ENCODE peak calls at places on chromosomes 13 and 19, in eight cellular contexts. One of them, this sample, is unnamed.

GRCh38 chr19:51144482-51145045 is 2.5 kb downstream of the SIGLEC7 start:
- DNase-seq in GM13976: no peak
- DNase-seq in SW 1271: no peak
- DNase-seq in astrocyte: no peak
- DNase-seq in NCI-H1436: no peak
- DNase-seq in Karpas-422: no peak
- DNase-seq in heart right ventricle: no peak
- DNase-seq in progenitor cell of endocrine pancreas: no peak
- DNase-seq in this sample: no peak

GRCh38 chr19:1773173-1773572 is 19.9 kb downstream of the ONECUT3 start:
- DNase-seq in GM13976: no peak
- DNase-seq in SW 1271: no peak
- DNase-seq in astrocyte: peak; percentile 82
- DNase-seq in NCI-H1436: no peak
- DNase-seq in Karpas-422: no peak
- DNase-seq in heart right ventricle: no peak
- DNase-seq in progenitor cell of endocrine pancreas: no peak
- DNase-seq in this sample: peak; percentile 17

GRCh38 chr13:113649212-113649611 is 8.8 kb downstream of the ATP4B start:
- DNase-seq in GM13976: no peak
- DNase-seq in SW 1271: no peak
- DNase-seq in astrocyte: no peak
- DNase-seq in NCI-H1436: no peak
- DNase-seq in Karpas-422: no peak
- DNase-seq in heart right ventricle: no peak
- DNase-seq in progenitor cell of endocrine pancreas: no peak
- DNase-seq in this sample: no peak

GRCh38 chr13:37648604-37649003 is 50.0 kb upstream of the POSTN start:
- DNase-seq in GM13976: no peak
- DNase-seq in SW 1271: no peak
- DNase-seq in astrocyte: peak; percentile 83
- DNase-seq in NCI-H1436: no peak
- DNase-seq in Karpas-422: no peak
- DNase-seq in heart right ventricle: no peak
- DNase-seq in progenitor cell of endocrine pancreas: no peak
- DNase-seq in this sample: peak; percentile 48

GRCh38 chr19:39554701-39555311 is 14.8 kb upstream of the EID2 start:
- DNase-seq in GM13976: no peak
- DNase-seq in SW 1271: no peak
- DNase-seq in astrocyte: no peak
- DNase-seq in NCI-H1436: no peak
- DNase-seq in Karpas-422: no peak
- DNase-seq in heart right ventricle: no peak
- DNase-seq in progenitor cell of endocrine pancreas: no peak
- DNase-seq in this sample: no peak

GRCh38 chr19:11373166-11373884 is 1.1 kb upstream of the SWSAP1 start:
- DNase-seq in GM13976: no peak
- DNase-seq in SW 1271: no peak
- DNase-seq in astrocyte: peak; percentile 25
- DNase-seq in NCI-H1436: peak; percentile 87
- DNase-seq in Karpas-422: peak; percentile 51
- DNase-seq in heart right ventricle: no peak
- DNase-seq in progenitor cell of endocrine pancreas: peak; percentile 37
- DNase-seq in this sample: no peak

GRCh38 chr13:27588405-27588804 is 31.9 kb downstream of the LNX2 start:
- DNase-seq in GM13976: no peak
- DNase-seq in SW 1271: no peak
- DNase-seq in astrocyte: no peak
- DNase-seq in NCI-H1436: no peak
- DNase-seq in Karpas-422: no peak
- DNase-seq in heart right ventricle: no peak
- DNase-seq in progenitor cell of endocrine pancreas: no peak
- DNase-seq in this sample: no peak

GRCh38 chr19:2478324-2478755 is 2.4 kb downstream of the GADD45B start:
- DNase-seq in GM13976: peak; percentile 34
- DNase-seq in SW 1271: peak; percentile 64
- DNase-seq in astrocyte: peak; percentile 57
- DNase-seq in NCI-H1436: no peak
- DNase-seq in Karpas-422: peak; percentile 79
- DNase-seq in heart right ventricle: peak; percentile 53
- DNase-seq in progenitor cell of endocrine pancreas: no peak
- DNase-seq in this sample: no peak

GRCh38 chr13:75161804-75162203 is 320.2 kb downstream of the TBC1D4 start:
- DNase-seq in GM13976: no peak
- DNase-seq in SW 1271: no peak
- DNase-seq in astrocyte: no peak
- DNase-seq in NCI-H1436: no peak
- DNase-seq in Karpas-422: no peak
- DNase-seq in heart right ventricle: no peak
- DNase-seq in progenitor cell of endocrine pancreas: no peak
- DNase-seq in this sample: no peak

GRCh38 chr19:10760268-10760944 is 42.5 kb downstream of the DNM2 start:
- DNase-seq in GM13976: peak; percentile 53
- DNase-seq in SW 1271: no peak
- DNase-seq in astrocyte: peak; percentile 47
- DNase-seq in NCI-H1436: no peak
- DNase-seq in Karpas-422: no peak
- DNase-seq in heart right ventricle: no peak
- DNase-seq in progenitor cell of endocrine pancreas: no peak
- DNase-seq in this sample: no peak

GRCh38 chr19:7246601-7247000 is 47.6 kb downstream of the INSR start:
- DNase-seq in GM13976: no peak
- DNase-seq in SW 1271: no peak
- DNase-seq in astrocyte: no peak
- DNase-seq in NCI-H1436: no peak
- DNase-seq in Karpas-422: no peak
- DNase-seq in heart right ventricle: no peak
- DNase-seq in progenitor cell of endocrine pancreas: no peak
- DNase-seq in this sample: no peak

GRCh38 chr13:49652691-49653305 is 24.5 kb downstream of the ARL11 start:
- DNase-seq in GM13976: peak; percentile 66
- DNase-seq in SW 1271: peak; percentile 62
- DNase-seq in astrocyte: no peak
- DNase-seq in NCI-H1436: no peak
- DNase-seq in Karpas-422: peak; percentile 78
- DNase-seq in heart right ventricle: no peak
- DNase-seq in progenitor cell of endocrine pancreas: no peak
- DNase-seq in this sample: no peak

GRCh38 chr13:31045621-31046081 is 113.2 kb downstream of the TEX26 start:
- DNase-seq in GM13976: peak; percentile 49
- DNase-seq in SW 1271: peak; percentile 93
- DNase-seq in astrocyte: peak; percentile 95
- DNase-seq in NCI-H1436: no peak
- DNase-seq in Karpas-422: no peak
- DNase-seq in heart right ventricle: no peak
- DNase-seq in progenitor cell of endocrine pancreas: no peak
- DNase-seq in this sample: peak; percentile 85

GRCh38 chr19:50001158-50001557 is 24.0 kb downstream of the VRK3 start:
- DNase-seq in GM13976: no peak
- DNase-seq in SW 1271: no peak
- DNase-seq in astrocyte: no peak
- DNase-seq in NCI-H1436: no peak
- DNase-seq in Karpas-422: no peak
- DNase-seq in heart right ventricle: no peak
- DNase-seq in progenitor cell of endocrine pancreas: no peak
- DNase-seq in this sample: no peak

GRCh38 chr13:98999635-98999952 is 21.7 kb upstream of the DOCK9 start:
- DNase-seq in GM13976: no peak
- DNase-seq in SW 1271: no peak
- DNase-seq in astrocyte: peak; percentile 28
- DNase-seq in NCI-H1436: no peak
- DNase-seq in Karpas-422: no peak
- DNase-seq in heart right ventricle: no peak
- DNase-seq in progenitor cell of endocrine pancreas: no peak
- DNase-seq in this sample: no peak

GRCh38 chr19:588093-588742 is 1.5 kb upstream of the HCN2 start:
- DNase-seq in GM13976: peak; percentile 79
- DNase-seq in SW 1271: peak; percentile 20
- DNase-seq in astrocyte: no peak
- DNase-seq in NCI-H1436: peak; percentile 92
- DNase-seq in Karpas-422: peak; percentile 90
- DNase-seq in heart right ventricle: peak; percentile 75
- DNase-seq in progenitor cell of endocrine pancreas: peak; percentile 41
- DNase-seq in this sample: peak; percentile 51

GRCh38 chr19:35783469-35784400 is 8.4 kb downstream of the ARHGAP33 start:
- DNase-seq in GM13976: no peak
- DNase-seq in SW 1271: no peak
- DNase-seq in astrocyte: no peak
- DNase-seq in NCI-H1436: no peak
- DNase-seq in Karpas-422: no peak
- DNase-seq in heart right ventricle: no peak
- DNase-seq in progenitor cell of endocrine pancreas: no peak
- DNase-seq in this sample: no peak

GRCh38 chr13:45510671-45511070 is 45.9 kb downstream of the COG3 start:
- DNase-seq in GM13976: no peak
- DNase-seq in SW 1271: no peak
- DNase-seq in astrocyte: no peak
- DNase-seq in NCI-H1436: no peak
- DNase-seq in Karpas-422: no peak
- DNase-seq in heart right ventricle: no peak
- DNase-seq in progenitor cell of endocrine pancreas: no peak
- DNase-seq in this sample: no peak

GRCh38 chr13:44052843-44053607 is 173.3 kb downstream of the LACC1 start:
- DNase-seq in GM13976: no peak
- DNase-seq in SW 1271: no peak
- DNase-seq in astrocyte: peak; percentile 60
- DNase-seq in NCI-H1436: no peak
- DNase-seq in Karpas-422: no peak
- DNase-seq in heart right ventricle: no peak
- DNase-seq in progenitor cell of endocrine pancreas: no peak
- DNase-seq in this sample: no peak

GRCh38 chr19:18349524-18350128 is 9.2 kb downstream of the PGPEP1 start:
- DNase-seq in GM13976: peak; percentile 76
- DNase-seq in SW 1271: peak; percentile 25
- DNase-seq in astrocyte: no peak
- DNase-seq in NCI-H1436: peak; percentile 48
- DNase-seq in Karpas-422: peak; percentile 63
- DNase-seq in heart right ventricle: peak; percentile 48
- DNase-seq in progenitor cell of endocrine pancreas: no peak
- DNase-seq in this sample: no peak

GRCh38 chr13:100330662-100331061 is 241.8 kb downstream of the PCCA start:
- DNase-seq in GM13976: no peak
- DNase-seq in SW 1271: no peak
- DNase-seq in astrocyte: no peak
- DNase-seq in NCI-H1436: no peak
- DNase-seq in Karpas-422: no peak
- DNase-seq in heart right ventricle: no peak
- DNase-seq in progenitor cell of endocrine pancreas: no peak
- DNase-seq in this sample: no peak

GRCh38 chr13:89883893-89884448 is 1463.5 kb upstream of the MIR17HG start:
- DNase-seq in GM13976: no peak
- DNase-seq in SW 1271: no peak
- DNase-seq in astrocyte: no peak
- DNase-seq in NCI-H1436: no peak
- DNase-seq in Karpas-422: no peak
- DNase-seq in heart right ventricle: peak; percentile 8
- DNase-seq in progenitor cell of endocrine pancreas: no peak
- DNase-seq in this sample: no peak

GRCh38 chr13:81602236-81602635 is 1261.3 kb upstream of the SPRY2 start:
- DNase-seq in GM13976: no peak
- DNase-seq in SW 1271: no peak
- DNase-seq in astrocyte: peak; percentile 2
- DNase-seq in NCI-H1436: no peak
- DNase-seq in Karpas-422: no peak
- DNase-seq in heart right ventricle: no peak
- DNase-seq in progenitor cell of endocrine pancreas: no peak
- DNase-seq in this sample: no peak

GRCh38 chr19:10690351-10690781 is 10.9 kb upstream of the QTRT1 start:
- DNase-seq in GM13976: no peak
- DNase-seq in SW 1271: no peak
- DNase-seq in astrocyte: no peak
- DNase-seq in NCI-H1436: no peak
- DNase-seq in Karpas-422: no peak
- DNase-seq in heart right ventricle: no peak
- DNase-seq in progenitor cell of endocrine pancreas: no peak
- DNase-seq in this sample: no peak

GRCh38 chr13:26541041-26541440 is 16.4 kb upstream of the WASF3 start:
- DNase-seq in GM13976: no peak
- DNase-seq in SW 1271: no peak
- DNase-seq in astrocyte: no peak
- DNase-seq in NCI-H1436: no peak
- DNase-seq in Karpas-422: no peak
- DNase-seq in heart right ventricle: no peak
- DNase-seq in progenitor cell of endocrine pancreas: no peak
- DNase-seq in this sample: no peak

GRCh38 chr19:38840583-38840968 is 9.0 kb upstream of the ECH1 start:
- DNase-seq in GM13976: no peak
- DNase-seq in SW 1271: no peak
- DNase-seq in astrocyte: no peak
- DNase-seq in NCI-H1436: no peak
- DNase-seq in Karpas-422: no peak
- DNase-seq in heart right ventricle: no peak
- DNase-seq in progenitor cell of endocrine pancreas: no peak
- DNase-seq in this sample: no peak

GRCh38 chr13:25982908-25983307 is 68.9 kb downstream of the SHISA2 start:
- DNase-seq in GM13976: no peak
- DNase-seq in SW 1271: no peak
- DNase-seq in astrocyte: no peak
- DNase-seq in NCI-H1436: no peak
- DNase-seq in Karpas-422: no peak
- DNase-seq in heart right ventricle: no peak
- DNase-seq in progenitor cell of endocrine pancreas: no peak
- DNase-seq in this sample: no peak

GRCh38 chr19:39186391-39186790 is 10.4 kb upstream of the NCCRP1 start:
- DNase-seq in GM13976: no peak
- DNase-seq in SW 1271: no peak
- DNase-seq in astrocyte: no peak
- DNase-seq in NCI-H1436: no peak
- DNase-seq in Karpas-422: no peak
- DNase-seq in heart right ventricle: no peak
- DNase-seq in progenitor cell of endocrine pancreas: no peak
- DNase-seq in this sample: no peak

This sample was measured in BJ.